ENCODE peak calls at places on chromosomes 5 and 9, in four cellular contexts. One of them, this sample, is unnamed.

GRCh38 chr9:107569171-107569570 is 79.6 kb upstream of the KLF4 start:
- DNase-seq in fibroblast of the aortic adventitia: peak
- DNase-seq in NB4: no peak
- DNase-seq in mucosa of descending colon: peak
- DNase-seq in this sample: no peak

GRCh38 chr9:20307662-20308061 is 314.6 kb downstream of the MLLT3 start:
- DNase-seq in mucosa of descending colon: no peak
- DNase-seq in NB4: no peak
- DNase-seq in fibroblast of the aortic adventitia: no peak
- DNase-seq in this sample: no peak

GRCh38 chr9:112119225-112120045 is 55.7 kb downstream of the SUSD1 start:
- DNase-seq in fibroblast of the aortic adventitia: no peak
- DNase-seq in NB4: no peak
- DNase-seq in mucosa of descending colon: peak
- DNase-seq in this sample: no peak

GRCh38 chr5:1889321-1890065 is 6.8 kb upstream of the IRX4 start:
- DNase-seq in NB4: no peak
- DNase-seq in fibroblast of the aortic adventitia: no peak
- DNase-seq in mucosa of descending colon: no peak
- DNase-seq in this sample: no peak

GRCh38 chr5:1706021-1706420 is 93.6 kb downstream of the MRPL36 start:
- DNase-seq in NB4: no peak
- DNase-seq in fibroblast of the aortic adventitia: no peak
- DNase-seq in mucosa of descending colon: no peak
- DNase-seq in this sample: no peak

GRCh38 chr5:4720831-4721230 is 419.3 kb upstream of the ADAMTS16 start:
- DNase-seq in NB4: no peak
- DNase-seq in mucosa of descending colon: no peak
- DNase-seq in fibroblast of the aortic adventitia: peak
- DNase-seq in this sample: peak

GRCh38 chr5:130992095-130992494 is 173.0 kb downstream of the HINT1 start:
- DNase-seq in fibroblast of the aortic adventitia: peak
- DNase-seq in NB4: no peak
- DNase-seq in mucosa of descending colon: no peak
- DNase-seq in this sample: peak

GRCh38 chr5:73346878-73347408 is 101.6 kb downstream of the FOXD1 start:
- DNase-seq in mucosa of descending colon: no peak
- DNase-seq in fibroblast of the aortic adventitia: no peak
- DNase-seq in NB4: no peak
- DNase-seq in this sample: no peak

GRCh38 chr5:139636207-139636792 is 11.8 kb upstream of the CXXC5 start:
- DNase-seq in NB4: no peak
- DNase-seq in mucosa of descending colon: peak
- DNase-seq in fibroblast of the aortic adventitia: no peak
- DNase-seq in this sample: no peak

GRCh38 chr5:179314606-179315355 is 30.5 kb downstream of the ADAMTS2 start:
- DNase-seq in fibroblast of the aortic adventitia: peak
- DNase-seq in NB4: no peak
- DNase-seq in mucosa of descending colon: no peak
- DNase-seq in this sample: no peak

GRCh38 chr9:98124637-98125426 is 5.8 kb upstream of the TRIM14 start:
- DNase-seq in NB4: no peak
- DNase-seq in mucosa of descending colon: no peak
- DNase-seq in fibroblast of the aortic adventitia: no peak
- DNase-seq in this sample: no peak

GRCh38 chr5:86500947-86501346 is 116.8 kb upstream of the COX7C start:
- DNase-seq in NB4: peak
- DNase-seq in fibroblast of the aortic adventitia: no peak
- DNase-seq in mucosa of descending colon: no peak
- DNase-seq in this sample: no peak

GRCh38 chr9:110143969-110144545 is 63.9 kb downstream of the C9orf152 start:
- DNase-seq in mucosa of descending colon: no peak
- DNase-seq in NB4: no peak
- DNase-seq in fibroblast of the aortic adventitia: no peak
- DNase-seq in this sample: no peak

GRCh38 chr5:107532182-107532878 is 138.4 kb downstream of the EFNA5 start:
- DNase-seq in NB4: no peak
- DNase-seq in mucosa of descending colon: no peak
- DNase-seq in fibroblast of the aortic adventitia: no peak
- DNase-seq in this sample: no peak

GRCh38 chr9:94782367-94783120 is 56.0 kb downstream of the AOPEP start:
- DNase-seq in NB4: no peak
- DNase-seq in mucosa of descending colon: no peak
- DNase-seq in fibroblast of the aortic adventitia: peak
- DNase-seq in this sample: peak

GRCh38 chr9:86580688-86581087 is 226.5 kb upstream of the TUT7 start:
- DNase-seq in fibroblast of the aortic adventitia: peak
- DNase-seq in NB4: no peak
- DNase-seq in mucosa of descending colon: no peak
- DNase-seq in this sample: no peak

GRCh38 chr9:127785023-127785932 is 556 bp upstream of the CDK9 start:
- DNase-seq in fibroblast of the aortic adventitia: peak
- DNase-seq in mucosa of descending colon: peak
- DNase-seq in NB4: peak
- DNase-seq in this sample: peak

GRCh38 chr9:112348257-112348992 is 15.0 kb upstream of the PTBP3 start:
- DNase-seq in mucosa of descending colon: peak
- DNase-seq in NB4: peak
- DNase-seq in fibroblast of the aortic adventitia: peak
- DNase-seq in this sample: peak

GRCh38 chr9:20941177-20941690 is 90.2 kb downstream of the HACD4 start:
- DNase-seq in NB4: peak
- DNase-seq in fibroblast of the aortic adventitia: peak
- DNase-seq in mucosa of descending colon: peak
- DNase-seq in this sample: peak

GRCh38 chr5:136058031-136058971 is 29.5 kb downstream of the TGFBI start:
- DNase-seq in NB4: peak
- DNase-seq in fibroblast of the aortic adventitia: peak
- DNase-seq in mucosa of descending colon: peak
- DNase-seq in this sample: peak

GRCh38 chr5:52787600-52788504 is at the start of the genes ITGA1 and PELO:
- DNase-seq in mucosa of descending colon: peak
- DNase-seq in fibroblast of the aortic adventitia: peak
- DNase-seq in NB4: peak
- DNase-seq in this sample: peak

GRCh38 chr9:129580211-129580915 is 40.5 kb downstream of the C9orf50 start:
- DNase-seq in NB4: no peak
- DNase-seq in mucosa of descending colon: no peak
- DNase-seq in fibroblast of the aortic adventitia: no peak
- DNase-seq in this sample: no peak

GRCh38 chr5:104095527-104095926 is 532.9 kb upstream of the NUDT12 start:
- DNase-seq in mucosa of descending colon: no peak
- DNase-seq in NB4: peak
- DNase-seq in fibroblast of the aortic adventitia: no peak
- DNase-seq in this sample: no peak

GRCh38 chr5:132024789-132025402 is 13.4 kb upstream of the ACSL6 start:
- DNase-seq in NB4: no peak
- DNase-seq in fibroblast of the aortic adventitia: no peak
- DNase-seq in mucosa of descending colon: no peak
- DNase-seq in this sample: peak

GRCh38 chr9:73166453-73166852 is 14.8 kb downstream of the ANXA1 start:
- DNase-seq in NB4: no peak
- DNase-seq in fibroblast of the aortic adventitia: no peak
- DNase-seq in mucosa of descending colon: no peak
- DNase-seq in this sample: no peak

GRCh38 chr5:151663617-151664322 is 22.9 kb downstream of the SPARC start:
- DNase-seq in mucosa of descending colon: peak
- DNase-seq in fibroblast of the aortic adventitia: peak
- DNase-seq in NB4: peak
- DNase-seq in this sample: peak
- H3K4me3 ChIP-seq in mucosa of descending colon: no peak
- H3K4me3 ChIP-seq in fibroblast of the aortic adventitia: peak
- H3K4me3 ChIP-seq in NB4: no peak
- H3K4me3 ChIP-seq in this sample: no peak

DNA sequence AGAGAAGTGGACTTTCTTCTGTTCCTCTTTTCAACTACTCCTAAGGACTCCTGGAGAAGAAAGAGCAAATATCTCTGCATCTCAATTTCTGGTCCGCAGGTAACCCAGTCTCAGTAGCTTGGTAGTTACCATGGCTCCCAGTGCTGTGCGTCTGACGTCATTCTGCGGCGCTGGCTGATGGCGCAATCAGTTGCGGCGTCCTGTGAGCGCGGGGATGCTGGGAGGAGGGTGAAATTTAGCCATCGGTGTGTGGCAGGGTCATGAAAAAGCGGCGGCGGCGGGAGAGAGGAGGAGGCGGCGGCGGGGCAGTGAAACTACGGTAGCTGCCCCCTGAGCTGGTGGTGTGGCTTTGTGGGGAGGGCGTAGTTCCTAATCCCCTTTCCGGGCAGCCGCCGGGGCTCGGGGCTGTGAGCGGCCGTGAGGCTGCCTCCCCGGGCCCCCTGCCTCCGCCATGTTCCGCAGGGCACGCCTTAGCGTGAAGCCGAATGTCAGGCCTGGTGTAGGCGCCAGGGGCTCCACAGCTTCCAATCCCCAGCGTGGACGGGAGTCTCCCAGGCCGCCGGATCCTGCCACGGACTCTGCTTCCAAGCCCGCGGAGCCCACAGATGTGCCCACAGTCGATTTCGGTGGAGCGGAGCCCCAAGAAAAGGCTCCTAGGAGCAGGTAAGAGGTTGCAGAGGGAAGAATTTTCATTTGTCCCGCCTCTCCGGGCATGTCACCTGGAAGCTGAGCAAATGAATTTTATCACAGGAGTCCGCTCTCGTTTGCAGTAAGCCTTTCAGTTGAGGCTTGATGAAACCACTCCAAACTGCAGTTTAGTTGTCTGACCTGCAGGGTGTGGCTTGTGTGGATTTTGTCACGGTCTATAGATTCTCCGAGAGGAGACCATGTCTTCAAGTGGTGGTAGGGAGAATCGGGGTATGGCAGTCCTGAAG is at the start of gene BDP1:
- DNase-seq in NB4: peak
- DNase-seq in mucosa of descending colon: peak
- DNase-seq in fibroblast of the aortic adventitia: peak
- DNase-seq in this sample: peak
- TF ChIP-seq CTCF in NB4: peak
- TF ChIP-seq CTCF in mucosa of descending colon: no peak
- TF ChIP-seq CTCF in fibroblast of the aortic adventitia: peak
- TF ChIP-seq CTCF in this sample: peak

DNA sequence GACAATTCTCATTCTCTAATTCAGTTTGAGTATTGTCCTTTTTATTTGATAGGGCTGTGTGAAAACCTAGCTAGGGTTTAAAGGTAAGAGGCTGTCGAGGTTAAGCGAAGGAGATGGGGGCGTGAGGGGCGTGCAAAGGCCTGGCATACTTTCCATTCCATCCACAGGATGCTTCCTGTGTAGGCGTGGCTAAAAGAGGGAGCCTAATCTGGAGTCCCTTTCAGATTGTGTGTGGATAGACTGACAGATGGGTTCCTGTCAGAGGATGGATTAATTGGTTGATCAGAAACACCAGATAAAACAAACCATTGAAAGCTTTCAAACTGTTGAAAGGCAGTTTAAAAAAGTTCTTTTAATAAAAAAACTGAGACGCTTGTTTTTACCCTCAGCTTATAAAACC is 1.1 kb upstream of the ELL2 start:
- DNase-seq in mucosa of descending colon: no peak
- DNase-seq in fibroblast of the aortic adventitia: no peak
- DNase-seq in NB4: no peak
- DNase-seq in this sample: no peak
- H3K4me3 ChIP-seq in mucosa of descending colon: no peak
- H3K4me3 ChIP-seq in fibroblast of the aortic adventitia: no peak
- H3K4me3 ChIP-seq in NB4: peak
- H3K4me3 ChIP-seq in this sample: no peak

GRCh38 chr9:90102292-90102901 is 497.6 kb downstream of the GADD45G start:
- DNase-seq in NB4: peak
- DNase-seq in fibroblast of the aortic adventitia: peak
- DNase-seq in mucosa of descending colon: peak
- DNase-seq in this sample: peak
- TF ChIP-seq CTCF in NB4: peak
- TF ChIP-seq CTCF in fibroblast of the aortic adventitia: peak
- TF ChIP-seq CTCF in mucosa of descending colon: peak
- TF ChIP-seq CTCF in this sample: peak

GRCh38 chr9:69261636-69262035 is 63.4 kb upstream of the ENTREP1 start:
- DNase-seq in fibroblast of the aortic adventitia: no peak
- DNase-seq in NB4: no peak
- DNase-seq in mucosa of descending colon: no peak
- DNase-seq in this sample: no peak

GRCh38 chr9:69264526-69264925 is 60.5 kb upstream of the ENTREP1 start:
- DNase-seq in fibroblast of the aortic adventitia: no peak
- DNase-seq in mucosa of descending colon: peak
- DNase-seq in NB4: peak
- DNase-seq in this sample: no peak

GRCh38 chr9:69260161-69260560 is 64.9 kb upstream of the ENTREP1 start:
- DNase-seq in NB4: no peak
- DNase-seq in fibroblast of the aortic adventitia: no peak
- DNase-seq in mucosa of descending colon: no peak
- DNase-seq in this sample: no peak

DNA sequence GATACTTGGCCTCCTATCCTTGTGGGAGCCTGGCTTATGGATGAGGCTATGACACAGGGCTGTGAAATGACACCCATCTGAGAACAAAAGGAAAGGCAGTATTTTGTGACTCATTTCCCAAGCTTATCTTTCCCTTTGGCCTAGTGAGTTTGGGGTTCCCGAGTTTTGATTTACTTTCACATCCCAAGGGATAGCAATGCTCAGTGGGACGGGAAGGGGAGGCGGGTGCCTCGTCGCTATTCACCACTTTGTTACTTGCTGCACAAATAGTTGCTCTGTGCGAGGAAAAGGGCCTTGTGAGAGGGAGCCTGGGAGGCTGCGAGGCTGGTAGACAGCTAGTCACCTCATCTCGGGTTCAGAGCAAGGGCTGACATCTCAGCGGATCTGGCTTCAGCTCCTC is 59.1 kb upstream of the ENTREP1 start:
- DNase-seq in mucosa of descending colon: no peak
- DNase-seq in fibroblast of the aortic adventitia: peak
- DNase-seq in NB4: no peak
- DNase-seq in this sample: peak
- H3K4me3 ChIP-seq in mucosa of descending colon: no peak
- H3K4me3 ChIP-seq in fibroblast of the aortic adventitia: no peak
- H3K4me3 ChIP-seq in NB4: no peak
- H3K4me3 ChIP-seq in this sample: no peak

DNA sequence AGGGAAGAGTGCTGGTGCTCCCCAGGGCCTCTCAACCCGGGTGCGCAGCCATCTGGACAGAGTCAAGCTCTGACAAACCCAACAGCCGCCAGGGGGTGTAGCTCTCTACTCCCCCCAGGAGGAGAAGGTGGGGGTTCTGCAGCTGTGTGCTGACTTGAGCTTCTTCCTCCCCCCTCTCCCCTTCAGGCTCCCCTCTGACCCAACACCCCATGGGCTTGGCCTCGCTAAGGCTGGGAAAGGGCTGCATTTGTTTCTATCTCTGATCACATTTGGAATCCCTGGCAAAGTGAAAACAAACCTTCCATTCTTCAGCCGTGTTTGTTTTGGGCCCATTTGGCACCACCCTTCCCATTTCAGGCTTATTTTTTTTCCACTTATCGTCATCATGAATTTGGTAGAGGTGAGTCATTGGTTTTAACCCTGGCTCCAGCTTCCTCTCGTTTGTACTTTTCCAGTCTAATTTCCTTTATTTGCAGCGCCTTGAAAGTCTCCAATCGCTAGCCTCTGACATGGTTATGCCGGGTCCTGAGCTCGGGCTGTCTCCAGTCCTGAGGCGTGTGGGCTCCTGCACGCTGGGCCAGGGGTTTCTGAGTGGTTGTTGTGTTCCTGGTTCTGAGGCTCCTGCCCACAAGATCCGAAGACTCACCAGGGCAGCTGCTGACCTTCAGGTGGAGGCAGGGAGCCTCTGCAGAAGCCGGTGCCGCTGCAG is 36.1 kb downstream of the DAP start:
- DNase-seq in mucosa of descending colon: no peak
- DNase-seq in NB4: no peak
- DNase-seq in fibroblast of the aortic adventitia: peak
- DNase-seq in this sample: peak
- TF ChIP-seq CTCF in mucosa of descending colon: no peak
- TF ChIP-seq CTCF in NB4: no peak
- TF ChIP-seq CTCF in fibroblast of the aortic adventitia: peak
- TF ChIP-seq CTCF in this sample: peak

GRCh38 chr9:31615964-31616363 is 768.5 kb upstream of the ACO1 start:
- DNase-seq in mucosa of descending colon: no peak
- DNase-seq in fibroblast of the aortic adventitia: no peak
- DNase-seq in NB4: no peak
- DNase-seq in this sample: no peak
- H3K4me3 ChIP-seq in mucosa of descending colon: no peak
- H3K4me3 ChIP-seq in fibroblast of the aortic adventitia: no peak
- H3K4me3 ChIP-seq in NB4: no peak
- H3K4me3 ChIP-seq in this sample: no peak